ENCODE peak calls at places on chromosome 20, in four cellular contexts. One of them, this sample, is unnamed.

GRCh38 chr20:32124916-32125454 is 15.5 kb downstream of the TM9SF4 start:
- DNase-seq in HepG2: no peak
- DNase-seq in H1: no peak
- DNase-seq in GM12878: no peak
- DNase-seq in this sample: no peak

GRCh38 chr20:20814685-20815084 is 102.2 kb upstream of the RALGAPA2 start:
- DNase-seq in GM12878: no peak
- DNase-seq in H1: peak; percentile 86
- DNase-seq in HepG2: peak; percentile 68
- DNase-seq in this sample: peak; percentile 93

GRCh38 chr20:42837456-42837855 is 352.2 kb downstream of the PTPRT start:
- DNase-seq in GM12878: no peak
- DNase-seq in HepG2: no peak
- DNase-seq in H1: no peak
- DNase-seq in this sample: no peak

GRCh38 chr20:16222859-16223411 is 350.3 kb downstream of the KIF16B start:
- DNase-seq in GM12878: no peak
- DNase-seq in H1: no peak
- DNase-seq in HepG2: no peak
- DNase-seq in this sample: no peak

GRCh38 chr20:44133424-44133823 is 53.6 kb downstream of the JPH2 start:
- DNase-seq in H1: no peak
- DNase-seq in HepG2: no peak
- DNase-seq in GM12878: no peak
- DNase-seq in this sample: no peak

GRCh38 chr20:53736122-53736756 is 142.6 kb upstream of the ZNF217 start:
- DNase-seq in H1: no peak
- DNase-seq in HepG2: peak; percentile 55
- DNase-seq in GM12878: no peak
- DNase-seq in this sample: no peak

GRCh38 chr20:43189614-43190331 is at the start of gene PTPRT:
- DNase-seq in GM12878: no peak
- DNase-seq in H1: no peak
- DNase-seq in HepG2: no peak
- DNase-seq in this sample: no peak

GRCh38 chr20:11140359-11140758 is 466.6 kb upstream of the JAG1 start:
- DNase-seq in H1: no peak
- DNase-seq in GM12878: no peak
- DNase-seq in HepG2: no peak
- DNase-seq in this sample: no peak

GRCh38 chr20:43539975-43540672 is 18.7 kb upstream of the SGK2 start:
- DNase-seq in GM12878: no peak
- DNase-seq in HepG2: no peak
- DNase-seq in H1: no peak
- DNase-seq in this sample: no peak

GRCh38 chr20:17172826-17173420 is 53.9 kb upstream of the PCSK2 start:
- DNase-seq in HepG2: no peak
- DNase-seq in GM12878: no peak
- DNase-seq in H1: no peak
- DNase-seq in this sample: no peak

GRCh38 chr20:4699957-4700356 is 21.8 kb upstream of the PRND start:
- DNase-seq in GM12878: no peak
- DNase-seq in HepG2: no peak
- DNase-seq in H1: no peak
- DNase-seq in this sample: no peak

GRCh38 chr20:47774081-47774777 is 11.1 kb downstream of the SULF2 start:
- DNase-seq in H1: no peak
- DNase-seq in GM12878: no peak
- DNase-seq in HepG2: no peak
- DNase-seq in this sample: no peak

GRCh38 chr20:20603339-20603990 is 109.0 kb downstream of the RALGAPA2 start:
- DNase-seq in GM12878: peak; percentile 95
- DNase-seq in HepG2: no peak
- DNase-seq in H1: no peak
- DNase-seq in this sample: no peak

GRCh38 chr20:16385462-16385861 is 187.8 kb downstream of the KIF16B start:
- DNase-seq in GM12878: no peak
- DNase-seq in HepG2: no peak
- DNase-seq in H1: no peak
- DNase-seq in this sample: no peak

GRCh38 chr20:10093087-10093591 is 58.4 kb downstream of the ANKEF1 start:
- DNase-seq in GM12878: no peak
- DNase-seq in H1: no peak
- DNase-seq in HepG2: no peak
- DNase-seq in this sample: no peak

GRCh38 chr20:54134445-54135220 is 39.2 kb downstream of the CYP24A1 start:
- DNase-seq in GM12878: no peak
- DNase-seq in H1: no peak
- DNase-seq in HepG2: peak; percentile 85
- DNase-seq in this sample: no peak

GRCh38 chr20:58381627-58382026 is 7.4 kb upstream of the VAPB start:
- DNase-seq in GM12878: no peak
- DNase-seq in H1: no peak
- DNase-seq in HepG2: no peak
- DNase-seq in this sample: no peak

GRCh38 chr20:59019217-59019616 is at the start of gene TUBB1:
- DNase-seq in HepG2: no peak
- DNase-seq in H1: no peak
- DNase-seq in GM12878: no peak
- DNase-seq in this sample: no peak

GRCh38 chr20:38924718-38925117 is 1.5 kb upstream of the FAM83D start:
- DNase-seq in HepG2: no peak
- DNase-seq in H1: no peak
- DNase-seq in GM12878: no peak
- DNase-seq in this sample: no peak

GRCh38 chr20:36802326-36803223 is 29.0 kb upstream of the DSN1 start:
- DNase-seq in H1: no peak
- DNase-seq in HepG2: no peak
- DNase-seq in GM12878: no peak
- DNase-seq in this sample: no peak

GRCh38 chr20:49695830-49696229 is 17.8 kb downstream of the B4GALT5 start:
- DNase-seq in HepG2: no peak
- DNase-seq in H1: no peak
- DNase-seq in GM12878: no peak
- DNase-seq in this sample: no peak

GRCh38 chr20:21224217-21224616 is 78.9 kb upstream of the XRN2 start:
- DNase-seq in H1: no peak
- DNase-seq in GM12878: no peak
- DNase-seq in HepG2: no peak
- DNase-seq in this sample: no peak

GRCh38 chr20:49601153-49601924 is 33.4 kb upstream of the PTGIS start:
- DNase-seq in H1: no peak
- DNase-seq in GM12878: no peak
- DNase-seq in HepG2: no peak
- DNase-seq in this sample: no peak

GRCh38 chr20:58433759-58434158 is 44.7 kb downstream of the VAPB start:
- DNase-seq in HepG2: no peak
- DNase-seq in H1: no peak
- DNase-seq in GM12878: no peak
- DNase-seq in this sample: no peak

GRCh38 chr20:47795214-47795667 is 10.0 kb upstream of the SULF2 start:
- DNase-seq in HepG2: no peak
- DNase-seq in H1: no peak
- DNase-seq in GM12878: no peak
- DNase-seq in this sample: no peak

GRCh38 chr20:60403105-60403741 is 445.0 kb downstream of the CDH26 start:
- DNase-seq in H1: no peak
- DNase-seq in GM12878: no peak
- DNase-seq in HepG2: no peak
- DNase-seq in this sample: no peak

GRCh38 chr20:58696411-58696961 is 3.9 kb downstream of the NPEPL1 start:
- DNase-seq in H1: no peak
- DNase-seq in GM12878: no peak
- DNase-seq in HepG2: no peak
- DNase-seq in this sample: no peak

GRCh38 chr20:2800590-2801458 is at the start of gene CPXM1:
- DNase-seq in HepG2: peak; percentile 46
- DNase-seq in GM12878: no peak
- DNase-seq in H1: no peak
- DNase-seq in this sample: peak; percentile 57

GRCh38 chr20:43833511-43834395 is 80.9 kb upstream of the TOX2 start:
- DNase-seq in GM12878: no peak
- DNase-seq in H1: no peak
- DNase-seq in HepG2: no peak
- DNase-seq in this sample: no peak

GRCh38 chr20:32538526-32538918 is 46.6 kb downstream of the NOL4L start:
- DNase-seq in HepG2: no peak
- DNase-seq in H1: no peak
- DNase-seq in GM12878: no peak
- DNase-seq in this sample: no peak

GRCh38 chr20:32574296-32575226 is 10.6 kb downstream of the NOL4L start:
- DNase-seq in H1: no peak
- DNase-seq in GM12878: no peak
- DNase-seq in HepG2: no peak
- DNase-seq in this sample: no peak

GRCh38 chr20:45813489-45813888 is 1.0 kb downstream of the UBE2C start:
- DNase-seq in H1: no peak
- DNase-seq in GM12878: no peak
- DNase-seq in HepG2: no peak
- DNase-seq in this sample: no peak
- H3K4me3 ChIP-seq in H1: peak overlapping the region; percentile 98
- H3K4me3 ChIP-seq in GM12878: peak overlapping the region; percentile 85
- H3K4me3 ChIP-seq in HepG2: peak overlapping the region; percentile 67
- H3K4me3 ChIP-seq in this sample: peak overlapping the region; percentile 96

GRCh38 chr20:45592574-45593189 is 13.6 kb upstream of the WFDC8 start:
- DNase-seq in GM12878: no peak
- DNase-seq in H1: no peak
- DNase-seq in HepG2: peak; percentile 88
- DNase-seq in this sample: peak; percentile 66
- TF ChIP-seq YY1 in GM12878: peak; percentile 78
- TF ChIP-seq YY1 in H1: peak; percentile 45
- TF ChIP-seq YY1 in HepG2: no peak
- TF ChIP-seq YY1 in this sample: no peak

GRCh38 chr20:24780648-24781047 is 168.4 kb upstream of the CST7 start:
- DNase-seq in H1: no peak
- DNase-seq in HepG2: no peak
- DNase-seq in GM12878: no peak
- DNase-seq in this sample: no peak
- TF ChIP-seq SUZ12 in H1: no peak
- TF ChIP-seq SUZ12 in HepG2: no peak
- TF ChIP-seq SUZ12 in GM12878: no peak
- TF ChIP-seq SUZ12 in this sample: no peak

GRCh38 chr20:8156603-8157079 is 24.6 kb downstream of the PLCB1 start:
- DNase-seq in H1: no peak
- DNase-seq in GM12878: peak; percentile 23
- DNase-seq in HepG2: peak; percentile 90
- DNase-seq in this sample: no peak

GRCh38 chr20:8162610-8163009 is 30.5 kb downstream of the PLCB1 start:
- DNase-seq in HepG2: no peak
- DNase-seq in GM12878: no peak
- DNase-seq in H1: no peak
- DNase-seq in this sample: no peak

GRCh38 chr20:8163543-8163942 is 31.5 kb downstream of the PLCB1 start:
- DNase-seq in H1: no peak
- DNase-seq in HepG2: no peak
- DNase-seq in GM12878: no peak
- DNase-seq in this sample: no peak

GRCh38 chr20:8166730-8167129 is 34.7 kb downstream of the PLCB1 start:
- DNase-seq in GM12878: no peak
- DNase-seq in H1: no peak
- DNase-seq in HepG2: no peak
- DNase-seq in this sample: no peak

GRCh38 chr20:8161262-8162071 is 29.4 kb downstream of the PLCB1 start:
- DNase-seq in HepG2: no peak
- DNase-seq in GM12878: no peak
- DNase-seq in H1: no peak
- DNase-seq in this sample: no peak
- H3K4me3 ChIP-seq in HepG2: no peak overlapping the region
- H3K4me3 ChIP-seq in GM12878: no peak overlapping the region
- H3K4me3 ChIP-seq in H1: no peak overlapping the region
- H3K4me3 ChIP-seq in this sample: no peak overlapping the region

DNA sequence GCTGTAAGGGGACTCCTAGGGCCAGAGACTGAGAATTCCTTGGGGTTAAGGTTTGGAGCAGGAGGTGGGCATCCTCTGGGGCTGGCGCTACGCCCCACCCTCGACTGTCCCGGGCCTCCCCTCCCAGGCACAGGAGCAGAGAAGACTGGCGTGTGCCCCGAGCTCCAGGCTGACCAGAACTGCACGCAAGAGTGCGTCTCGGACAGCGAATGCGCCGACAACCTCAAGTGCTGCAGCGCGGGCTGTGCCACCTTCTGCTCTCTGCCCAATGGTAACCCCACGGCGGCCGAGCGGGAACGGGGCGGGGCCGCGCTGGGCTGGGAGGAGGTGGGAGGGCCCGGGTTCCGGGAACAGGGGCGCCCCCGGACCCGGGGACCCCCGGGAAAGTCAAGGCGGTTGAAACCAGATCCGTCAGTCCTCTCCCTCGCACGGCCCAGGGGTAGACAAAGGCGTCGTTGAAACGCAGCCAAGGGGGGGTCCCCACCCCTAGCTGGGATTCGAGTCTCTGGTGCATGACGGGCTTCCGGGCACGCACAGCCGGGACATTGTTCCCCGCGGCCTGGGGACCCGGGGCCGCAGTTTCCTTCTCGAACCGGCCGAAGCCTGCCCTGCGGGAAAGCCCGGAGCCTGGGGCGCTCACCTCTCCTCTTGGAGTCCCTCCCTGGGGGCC is 844 bp downstream of the WFDC2 start:
- DNase-seq in GM12878: no peak
- DNase-seq in HepG2: no peak
- DNase-seq in H1: no peak
- DNase-seq in this sample: no peak
- TF ChIP-seq YY1 in GM12878: no peak
- TF ChIP-seq YY1 in HepG2: no peak
- TF ChIP-seq YY1 in H1: no peak
- TF ChIP-seq YY1 in this sample: no peak

GRCh38 chr20:1300083-1300840 is 28.7 kb downstream of the SDCBP2 start:
- DNase-seq in H1: no peak
- DNase-seq in HepG2: no peak
- DNase-seq in GM12878: no peak
- DNase-seq in this sample: no peak

GRCh38 chr20:1298888-1299511 is 29.9 kb downstream of the SDCBP2 start:
- DNase-seq in HepG2: no peak
- DNase-seq in GM12878: no peak
- DNase-seq in H1: no peak
- DNase-seq in this sample: no peak

GRCh38 chr20:1298166-1298565 is 30.8 kb downstream of the SDCBP2 start:
- DNase-seq in GM12878: no peak
- DNase-seq in HepG2: no peak
- DNase-seq in H1: no peak
- DNase-seq in this sample: no peak

GRCh38 chr20:1301031-1301529 is 27.9 kb downstream of the SDCBP2 start:
- DNase-seq in H1: no peak
- DNase-seq in GM12878: no peak
- DNase-seq in HepG2: no peak
- DNase-seq in this sample: peak; percentile 58

DNA sequence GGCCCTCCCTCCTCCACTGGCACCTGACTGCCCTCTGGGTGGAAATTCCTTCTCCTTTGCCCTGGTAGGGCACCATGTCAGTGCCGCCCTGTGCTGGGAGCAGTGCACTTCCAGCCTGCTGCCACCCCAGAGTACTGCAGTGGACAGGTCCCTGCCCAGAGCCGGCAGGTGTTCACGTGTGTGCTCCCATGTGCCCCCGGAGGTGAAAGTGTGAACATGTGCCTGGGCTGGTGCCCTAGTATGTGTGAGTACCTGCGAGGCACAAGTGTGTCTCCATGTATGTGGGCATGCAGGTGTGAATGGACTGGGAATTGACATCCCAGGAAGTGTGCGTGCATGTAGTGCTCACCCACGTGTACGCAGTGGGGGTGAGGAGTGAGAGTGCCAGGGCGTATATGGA is 29.4 kb downstream of the SDCBP2 start:
- DNase-seq in H1: no peak
- DNase-seq in HepG2: no peak
- DNase-seq in GM12878: no peak
- DNase-seq in this sample: no peak
- TF ChIP-seq SUZ12 in H1: no peak
- TF ChIP-seq SUZ12 in HepG2: no peak
- TF ChIP-seq SUZ12 in GM12878: no peak
- TF ChIP-seq SUZ12 in this sample: no peak